ENCODE peak calls at places on chromosomes 7 and 10, in ten cellular contexts. J, L, W, S, P, O, C, K, G and I are unnamed samples.

GRCh38 chr7:121046009-121046408 is 57.5 kb downstream of the CPED1 start:
- ATAC-seq in P (no peak), C (no peak), L (no peak), G (no peak), K (no peak), S (no peak), O (no peak), J (no peak), W (no peak), I (no peak)

GRCh38 chr10:3220853-3221252 is 48.3 kb upstream of the PITRM1 start:
- ATAC-seq in K (no peak), C (peak; percentile 40), J (no peak), W (peak; percentile 61), P (no peak), O (peak; percentile 26), S (no peak), L (no peak), G (no peak), I (no peak)

GRCh38 chr7:2876031-2876862 is 32.1 kb upstream of the GNA12 start:
- ATAC-seq in O (no peak), P (no peak), W (no peak), K (no peak), C (no peak), S (no peak), G (no peak), J (peak; percentile 21), L (no peak), I (no peak)

GRCh38 chr7:7565746-7566650 is 686 bp upstream of the MIOS start:
- ATAC-seq in O (peak; percentile 14), P (peak; percentile 75), K (peak; percentile 14), J (peak; percentile 62), G (peak; percentile 2), L (peak; percentile 9), W (peak; percentile 0), S (peak; percentile 76), C (peak; percentile 1), I (peak; percentile 12)

GRCh38 chr7:138974675-138975237 is 6.4 kb downstream of the KIAA1549 start:
- ATAC-seq in K (no peak), J (no peak), L (no peak), P (peak; percentile 35), G (no peak), C (no peak), S (no peak), O (no peak), W (no peak), I (no peak)

GRCh38 chr10:3107426-3107961 is 40.1 kb downstream of the PFKP start:
- ATAC-seq in G (peak; percentile 90), K (peak; percentile 90), L (no peak), P (peak; percentile 86), O (no peak), W (no peak), C (no peak), J (peak; percentile 92), S (peak; percentile 92), I (no peak)

GRCh38 chr10:30284860-30285594 is 64.1 kb downstream of the MTPAP start:
- ATAC-seq in S (no peak), L (peak; percentile 33), C (peak; percentile 40), P (no peak), K (no peak), J (peak; percentile 55), G (no peak), W (peak; percentile 49), O (no peak), I (no peak)

GRCh38 chr10:123934846-123935245 is 43.2 kb upstream of the CPXM2 start:
- ATAC-seq in S (no peak), W (no peak), L (no peak), P (no peak), O (no peak), C (no peak), G (no peak), K (no peak), J (no peak), I (no peak)

GRCh38 chr7:122394512-122394911 is 90.0 kb upstream of the FEZF1 start:
- ATAC-seq in K (no peak), S (no peak), C (no peak), J (no peak), L (no peak), O (no peak), P (no peak), W (no peak), G (no peak), I (no peak)

GRCh38 chr10:19713800-19714525 is 102.3 kb upstream of the PLXDC2 start:
- ATAC-seq in W (no peak), K (peak; percentile 59), O (no peak), J (no peak), S (peak; percentile 20), L (no peak), C (no peak), G (peak; percentile 45), P (no peak), I (no peak)

GRCh38 chr10:27285093-27285492 is 44.5 kb upstream of the ACBD5 start:
- ATAC-seq in W (peak; percentile 87), P (no peak), C (peak; percentile 89), G (no peak), K (no peak), J (no peak), S (peak; percentile 79), O (peak; percentile 98), L (peak; percentile 98), I (peak; percentile 97)

GRCh38 chr7:13017325-13017853 is 330.0 kb downstream of the ARL4A start:
- ATAC-seq in C (no peak), J (no peak), G (no peak), P (no peak), O (no peak), K (no peak), S (peak; percentile 98), L (no peak), W (no peak), I (no peak)

GRCh38 chr10:84314269-84314668 is 14.1 kb upstream of the CCSER2 start:
- ATAC-seq in S (no peak), O (no peak), L (no peak), J (no peak), G (no peak), K (no peak), W (peak; percentile 62), C (peak; percentile 69), P (no peak), I (no peak)

GRCh38 chr7:143329471-143330170 is 13.7 kb downstream of the CLCN1 start:
- ATAC-seq in P (no peak), G (no peak), L (no peak), O (no peak), K (no peak), W (no peak), S (no peak), J (no peak), C (no peak), I (no peak)

GRCh38 chr7:16926283-16926682 is 44.5 kb upstream of the AGR3 start:
- ATAC-seq in C (peak; percentile 29), S (peak; percentile 58), P (no peak), O (no peak), G (peak; percentile 86), J (peak; percentile 79), W (peak; percentile 42), L (peak; percentile 59), K (peak; percentile 86), I (peak; percentile 45)

GRCh38 chr7:34107306-34107705 is 202.0 kb downstream of the BMPER start:
- ATAC-seq in S (no peak), W (no peak), G (peak; percentile 69), P (no peak), O (no peak), C (no peak), K (peak; percentile 59), L (no peak), J (peak; percentile 33), I (no peak)

GRCh38 chr10:62614389-62615157 is 189.9 kb upstream of the ADO start:
- ATAC-seq in S (no peak), W (peak; percentile 84), P (no peak), C (peak; percentile 94), K (no peak), O (peak; percentile 82), G (no peak), J (no peak), L (peak; percentile 90), I (peak; percentile 87)

GRCh38 chr10:29057712-29058426 is 231.0 kb upstream of the LYZL1 start:
- ATAC-seq in K (no peak), W (no peak), C (no peak), O (no peak), L (no peak), J (peak; percentile 25), G (peak; percentile 93), S (no peak), P (no peak), I (no peak)

GRCh38 chr7:132646064-132646463 is 69.8 kb upstream of the PLXNA4 start:
- ATAC-seq in J (no peak), G (no peak), L (no peak), O (no peak), K (no peak), S (no peak), C (no peak), P (no peak), W (no peak), I (no peak)

GRCh38 chr10:131206136-131206995 is 105.2 kb downstream of the TCERG1L start:
- ATAC-seq in P (no peak), S (no peak), G (no peak), C (no peak), J (no peak), L (no peak), O (no peak), W (no peak), K (no peak), I (no peak)